ENCODE peak calls at places on chromosomes 5 and 9, in six cellular contexts. D is PC-9, R is lower leg skin, G is psoas muscle, Y is mammary epithelial cell, O is heart right ventricle. A is an unnamed sample.

GRCh38 chr9:14372437-14373318 is 58.7 kb upstream of the NFIB start:
- DNase-seq in G (peak), D (peak), R (no peak), Y (peak), O (peak), A (peak)

GRCh38 chr9:111961011-111961410 is 64.4 kb downstream of the UGCG start:
- DNase-seq in R (no peak), G (no peak), Y (peak), D (no peak), O (no peak), A (peak)

GRCh38 chr5:10331341-10331796 is 22.1 kb upstream of the MARCHF6 start:
- DNase-seq in Y (no peak), D (no peak), O (peak), G (peak), R (peak), A (peak)

GRCh38 chr9:134969401-134969800 is 51.7 kb upstream of the FCN1 start:
- DNase-seq in R (peak), D (no peak), Y (no peak), O (no peak), G (no peak), A (no peak)

GRCh38 chr5:5583023-5583765 is 160.7 kb downstream of the ICE1 start:
- DNase-seq in O (no peak), Y (no peak), G (no peak), R (peak), D (no peak), A (no peak)

GRCh38 chr9:34929506-34930102 is 28.5 kb upstream of the PHF24 start:
- DNase-seq in G (no peak), D (peak), R (no peak), O (peak), Y (peak), A (peak)

GRCh38 chr9:110897899-110898298 is 140.4 kb downstream of the LPAR1 start:
- DNase-seq in Y (no peak), G (no peak), D (no peak), R (no peak), O (no peak), A (no peak)

GRCh38 chr9:137882506-137882821 is 4.9 kb downstream of the CACNA1B start:
- DNase-seq in O (no peak), D (no peak), Y (no peak), G (no peak), R (no peak), A (no peak)

GRCh38 chr5:96826071-96826470 is 18.3 kb upstream of the ERAP1 start:
- DNase-seq in Y (no peak), D (no peak), O (no peak), G (no peak), R (no peak), A (no peak)

GRCh38 chr9:16321461-16322119 is 548.9 kb downstream of the BNC2 start:
- DNase-seq in O (no peak), G (peak), D (no peak), R (peak), Y (peak), A (peak)

GRCh38 chr5:155729684-155730059 is 597.3 kb upstream of the SGCD start:
- DNase-seq in G (peak), Y (no peak), D (no peak), R (no peak), O (peak), A (no peak)

GRCh38 chr9:97559111-97559514 is 57.6 kb downstream of the TMOD1 start:
- DNase-seq in D (no peak), O (no peak), Y (peak), G (no peak), R (no peak), A (no peak)

GRCh38 chr5:122772446-122772845 is 2.4 kb upstream of the SNX2 start:
- DNase-seq in R (no peak), D (no peak), O (no peak), G (no peak), Y (no peak), A (peak)

GRCh38 chr9:134858051-134858841 is 22.4 kb upstream of the FCN2 start:
- DNase-seq in O (no peak), D (peak), R (no peak), Y (peak), G (no peak), A (peak)

GRCh38 chr9:124353811-124354274 is 61.4 kb downstream of the PSMB7 start:
- DNase-seq in D (no peak), R (peak), G (no peak), Y (no peak), O (no peak), A (peak)

GRCh38 chr5:1536298-1537165 is 12.8 kb upstream of the LPCAT1 start:
- DNase-seq in O (no peak), Y (no peak), D (no peak), R (peak), G (peak), A (peak)

DNA sequence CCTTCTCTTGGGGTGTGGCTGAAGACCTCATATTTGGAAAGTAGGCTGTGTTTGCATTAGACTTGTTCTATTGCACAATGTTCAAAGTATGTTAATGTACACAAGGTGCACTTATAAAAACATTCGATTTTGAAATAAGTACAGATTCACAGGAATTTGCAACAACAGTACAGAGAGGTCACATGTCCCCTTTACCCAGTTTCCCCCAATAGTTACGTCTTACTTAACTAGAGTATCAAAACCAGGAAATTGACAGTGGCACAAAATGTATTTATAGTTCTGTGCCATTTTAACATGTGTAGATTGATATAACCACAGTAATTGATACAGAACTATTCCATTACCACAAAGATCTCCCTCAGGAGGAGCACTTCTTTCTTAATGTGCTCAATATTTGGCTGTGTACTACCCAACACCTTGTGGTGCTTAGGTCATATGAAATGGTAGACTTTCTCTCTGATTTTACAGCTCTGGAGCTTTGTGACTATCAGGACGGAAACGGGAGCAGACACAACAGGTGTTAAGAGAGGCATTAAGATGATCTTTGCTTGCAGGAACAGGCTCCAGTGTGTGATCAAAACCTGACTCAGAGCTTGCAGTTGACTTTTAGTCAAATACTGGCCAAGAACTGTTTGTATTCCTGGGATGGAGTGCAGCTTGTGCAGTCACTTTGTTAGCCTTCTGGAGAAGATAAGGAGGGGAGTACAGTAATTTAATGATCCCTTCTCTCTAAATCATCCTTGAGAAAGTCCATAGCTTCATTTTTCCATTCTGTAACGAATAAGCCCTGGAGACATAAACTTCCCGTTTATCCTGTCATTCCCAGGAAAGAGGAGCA is 2.7 kb upstream of the STOM start:
- DNase-seq in D (no peak), O (no peak), Y (peak), R (no peak), G (no peak), A (peak)
- H3K4me3 ChIP-seq in D (no peak), O (no peak), Y (peak), R (no peak), G (no peak), A (no peak)

GRCh38 chr9:36135791-36136276 is 699 bp upstream of the GLIPR2 start:
- DNase-seq in G (no peak), D (no peak), O (no peak), R (peak), Y (peak), A (no peak)

GRCh38 chr9:36136894-36137391 is 410 bp downstream of the GLIPR2 start:
- DNase-seq in R (peak), G (no peak), D (no peak), Y (no peak), O (no peak), A (no peak)

GRCh38 chr9:36134761-36135505 is 1.6 kb upstream of the GLIPR2 start:
- DNase-seq in O (no peak), R (no peak), Y (no peak), D (no peak), G (no peak), A (no peak)

GRCh38 chr9:36137392-36138004 is 965 bp downstream of the GLIPR2 start:
- DNase-seq in R (no peak), O (no peak), G (peak), Y (no peak), D (no peak), A (peak)

DNA sequence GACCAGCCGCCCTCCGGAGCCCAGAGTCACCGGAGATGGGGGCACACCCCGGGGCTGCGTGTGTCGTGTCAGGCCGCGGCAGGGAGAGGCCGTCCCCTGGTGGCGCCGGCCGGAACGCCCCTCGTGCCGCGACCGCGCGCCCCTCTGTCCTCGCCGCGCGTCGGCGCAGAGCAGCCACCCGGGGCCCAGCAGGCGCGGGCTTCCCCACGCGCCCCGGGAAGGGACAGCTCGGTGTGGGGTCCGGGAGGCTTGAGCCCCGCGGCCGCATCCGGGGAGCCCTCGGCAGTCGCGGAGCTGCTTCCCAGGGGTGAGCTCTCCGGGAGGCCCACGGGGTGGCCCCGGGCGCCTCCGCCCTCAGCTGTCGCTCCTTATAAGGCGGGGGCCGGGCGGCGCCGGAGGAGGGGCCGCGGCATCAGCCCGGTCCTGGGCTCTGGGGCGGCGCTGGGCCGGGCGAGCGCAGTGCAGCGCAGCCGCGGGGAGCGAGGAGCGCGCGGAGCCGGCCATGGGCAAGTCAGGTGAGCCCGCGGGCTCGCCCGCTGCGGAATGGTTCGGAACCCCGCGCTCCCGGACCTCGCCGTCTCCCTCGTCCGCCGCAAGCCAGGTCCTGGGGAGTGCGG is at the start of gene GLIPR2:
- DNase-seq in G (peak), R (peak), D (peak), O (peak), Y (peak), A (peak)
- TF ChIP-seq CTCF in G (no peak), R (no peak), D (no peak), O (no peak), Y (no peak), A (no peak)

GRCh38 chr9:71937070-71937625 is 25.7 kb downstream of the C9orf85 start:
- DNase-seq in D (no peak), O (no peak), G (no peak), R (no peak), Y (peak), A (no peak)
- H3K4me3 ChIP-seq in D (no peak), O (no peak), G (no peak), R (no peak), Y (peak), A (no peak)

GRCh38 chr5:55123365-55123764 is 20.9 kb downstream of the GZMA start:
- DNase-seq in D (no peak), Y (no peak), R (no peak), G (no peak), O (no peak), A (no peak)
- TF ChIP-seq CTCF in D (no peak), Y (no peak), R (no peak), G (no peak), O (no peak), A (no peak)

DNA sequence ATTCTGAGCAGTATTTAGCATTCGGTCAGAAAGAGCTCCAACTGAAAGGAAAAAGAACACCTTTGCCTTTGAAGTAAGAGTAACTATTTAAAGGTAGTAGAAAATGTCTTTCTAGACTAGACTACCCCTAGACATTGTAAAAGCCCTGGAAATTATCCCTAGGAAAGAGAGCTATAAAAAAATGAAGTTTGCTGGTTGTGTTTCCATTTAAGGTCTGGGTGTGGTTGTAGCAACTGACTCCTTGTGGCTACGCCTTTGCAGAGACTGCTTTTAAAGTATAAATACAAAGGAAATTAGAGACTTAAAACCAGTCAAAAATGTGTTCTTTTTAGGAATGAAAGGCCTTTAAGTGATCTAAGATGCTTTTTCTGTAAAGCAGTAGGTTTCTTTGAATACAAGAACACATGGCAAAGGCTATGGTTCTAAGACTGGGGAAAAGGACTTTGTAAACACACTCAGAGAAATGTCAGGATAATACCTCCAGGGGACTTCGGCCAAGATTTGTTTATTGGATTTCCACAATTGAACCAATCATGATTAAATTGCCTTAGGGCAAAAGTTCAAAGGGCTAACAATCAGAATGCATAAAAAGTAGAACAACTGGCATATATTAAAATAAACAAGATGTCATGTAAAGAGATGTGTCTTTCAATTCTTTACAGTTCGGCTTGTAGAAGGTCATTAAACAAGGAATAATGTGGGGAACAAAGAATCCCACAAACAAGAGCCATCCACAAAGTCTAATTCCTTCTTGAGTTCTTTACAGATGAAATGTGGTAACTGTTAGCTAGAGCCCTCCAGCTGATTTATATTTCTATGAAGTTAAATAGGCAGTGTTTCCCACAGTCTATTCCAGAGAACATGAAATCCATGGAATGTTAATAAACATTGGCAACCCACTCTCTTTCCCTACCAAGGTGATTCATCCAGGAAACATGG is 565.6 kb downstream of the ZNF608 start:
- DNase-seq in O (no peak), Y (no peak), G (no peak), R (no peak), D (no peak), A (no peak)
- H3K4me3 ChIP-seq in O (no peak), Y (no peak), G (no peak), R (no peak), D (no peak), A (no peak)